ENCODE peak calls at places on chromosome 5, in eight cellular contexts. X is A549, V is stomach, K is K562, W is tibial nerve, H is transverse colon, T is sigmoid colon, A is GM12878. D is an unnamed sample.

GRCh38 chr5:34585601-34586104 is 70.5 kb upstream of the RAI14 start:
- DNase-seq in X (peak), K (no peak), T (no peak), A (no peak), V (peak), W (no peak), H (no peak), D (no peak)

GRCh38 chr5:167296056-167296455 is 995.4 kb upstream of the WWC1 start:
- DNase-seq in K (no peak), H (no peak), T (no peak), V (no peak), X (no peak), A (no peak), W (no peak), D (no peak)

GRCh38 chr5:618450-618849 is 6.3 kb downstream of the CEP72 start:
- DNase-seq in X (no peak), W (no peak), H (no peak), A (no peak), T (peak), V (no peak), K (no peak), D (peak)

GRCh38 chr5:113367586-113367985 is 67.2 kb downstream of the TSSK1B start:
- DNase-seq in K (no peak), W (no peak), T (no peak), A (no peak), H (no peak), X (no peak), V (no peak), D (no peak)

GRCh38 chr5:77267496-77267895 is 57.0 kb downstream of the PDE8B start:
- DNase-seq in K (no peak), T (no peak), A (no peak), W (no peak), V (no peak), X (no peak), H (no peak), D (no peak)

GRCh38 chr5:56246769-56247168 is 13.6 kb upstream of the ANKRD55 start:
- DNase-seq in K (no peak), T (no peak), A (no peak), X (no peak), W (no peak), H (no peak), V (no peak), D (no peak)

GRCh38 chr5:36679609-36680008 is 73.2 kb downstream of the SLC1A3 start:
- DNase-seq in W (no peak), H (no peak), K (no peak), T (no peak), V (no peak), A (no peak), X (no peak), D (no peak)

GRCh38 chr5:36305571-36306326 is 4.0 kb upstream of the RANBP3L start:
- DNase-seq in H (peak), X (peak), T (peak), W (no peak), A (no peak), K (no peak), V (peak), D (peak)

GRCh38 chr5:172802013-172802584 is 31.1 kb upstream of the DUSP1 start:
- DNase-seq in X (no peak), K (peak), H (no peak), V (no peak), A (no peak), T (no peak), W (no peak), D (no peak)

GRCh38 chr5:83265318-83265717 is 188.0 kb downstream of the XRCC4 start:
- DNase-seq in H (no peak), T (no peak), A (no peak), X (peak), V (peak), W (no peak), K (no peak), D (no peak)

GRCh38 chr5:88058625-88059024 is 210.0 kb downstream of the TMEM161B start:
- DNase-seq in K (no peak), W (no peak), H (no peak), A (no peak), T (no peak), X (no peak), V (no peak), D (no peak)

GRCh38 chr5:36928947-36929346 is 52.4 kb downstream of the NIPBL start:
- DNase-seq in T (no peak), X (no peak), H (no peak), W (no peak), V (no peak), K (no peak), A (no peak), D (no peak)

GRCh38 chr5:429453-430188 is 13.4 kb upstream of the EXOC3 start:
- DNase-seq in H (peak), T (peak), W (no peak), A (no peak), K (peak), X (no peak), V (peak), D (peak)

GRCh38 chr5:10856646-10857332 is 95.8 kb upstream of the DAP start:
- DNase-seq in V (peak), W (no peak), A (no peak), X (peak), T (no peak), H (peak), K (peak), D (peak)

GRCh38 chr5:96823900-96824351 is 16.2 kb upstream of the ERAP1 start:
- DNase-seq in W (no peak), T (no peak), V (no peak), K (no peak), X (peak), H (no peak), A (no peak), D (no peak)

GRCh38 chr5:175893466-175893865 is 22.1 kb downstream of the CPLX2 start:
- DNase-seq in A (no peak), H (no peak), T (peak), W (no peak), K (no peak), X (no peak), V (no peak), D (no peak)

GRCh38 chr5:132019857-132020555 is 8.5 kb upstream of the ACSL6 start:
- DNase-seq in X (no peak), W (no peak), H (peak), A (peak), V (peak), K (no peak), T (no peak), D (no peak)

GRCh38 chr5:127723571-127723970 is 20.4 kb downstream of the CCDC192 start:
- DNase-seq in V (no peak), T (no peak), A (no peak), H (no peak), K (no peak), W (peak), X (peak), D (no peak)

GRCh38 chr5:150243590-150243989 is 46.0 kb downstream of the CAMK2A start:
- DNase-seq in W (no peak), T (no peak), A (no peak), H (no peak), V (no peak), K (no peak), X (no peak), D (no peak)

GRCh38 chr5:165325201-165325600 is 1819.8 kb downstream of the MAT2B start:
- DNase-seq in H (no peak), X (no peak), T (no peak), A (no peak), K (no peak), W (no peak), V (no peak), D (no peak)

GRCh38 chr5:160619381-160619780 is 197.7 kb downstream of the PTTG1 start:
- DNase-seq in H (no peak), A (no peak), T (no peak), X (no peak), K (no peak), V (no peak), W (no peak), D (no peak)
- TF ChIP-seq EP300 in H (no peak), A (no peak), T (no peak), X (no peak), K (no peak), V (no peak), W (no peak), D (no peak)

GRCh38 chr5:20683241-20683940 is 695.4 kb upstream of the CDH18 start:
- DNase-seq in A (no peak), W (no peak), K (no peak), X (no peak), H (no peak), V (no peak), T (no peak), D (no peak)

GRCh38 chr5:20678386-20678785 is 690.4 kb upstream of the CDH18 start:
- DNase-seq in V (no peak), T (no peak), H (no peak), A (no peak), X (no peak), W (no peak), K (no peak), D (no peak)

GRCh38 chr5:20680718-20681302 is 692.8 kb upstream of the CDH18 start:
- DNase-seq in X (no peak), K (no peak), A (no peak), T (no peak), W (no peak), H (no peak), V (no peak), D (no peak)

DNA sequence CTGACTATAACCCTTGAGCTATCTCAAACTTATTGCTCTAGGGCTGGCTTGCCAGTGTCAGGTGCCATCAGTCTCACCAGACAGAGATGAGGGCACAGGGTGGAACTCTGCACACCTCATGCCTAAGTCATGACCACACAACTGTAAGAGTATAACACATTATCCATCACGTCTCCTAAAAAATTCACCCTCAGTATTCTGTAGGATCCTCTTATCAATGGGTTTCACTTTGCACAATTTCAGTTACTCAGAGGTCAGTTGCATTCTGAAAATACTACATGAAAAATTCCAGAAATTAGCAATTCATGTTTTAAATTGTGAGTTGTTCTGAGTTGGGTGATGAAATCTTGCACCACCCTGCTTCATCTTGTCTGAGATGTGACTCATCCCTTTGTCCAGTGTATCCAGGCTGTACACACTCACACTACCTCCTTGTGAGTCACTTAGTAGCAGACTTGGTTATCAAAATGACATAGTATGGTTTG is 690.9 kb upstream of the CDH18 start:
- DNase-seq in W (no peak), T (no peak), H (no peak), V (no peak), X (peak), A (no peak), K (no peak), D (no peak)
- TF ChIP-seq EP300 in W (no peak), T (no peak), H (no peak), V (no peak), X (no peak), A (no peak), K (no peak), D (no peak)

GRCh38 chr5:141828162-141828561 is 50.0 kb downstream of the PCDH1 start:
- DNase-seq in H (no peak), X (no peak), K (no peak), A (no peak), T (no peak), V (no peak), W (no peak), D (no peak)

GRCh38 chr5:141826674-141827073 is 51.5 kb downstream of the PCDH1 start:
- DNase-seq in H (no peak), V (no peak), W (no peak), K (no peak), X (no peak), A (no peak), T (no peak), D (no peak)

GRCh38 chr5:141824717-141825116 is 53.5 kb downstream of the PCDH1 start:
- DNase-seq in T (no peak), K (no peak), V (no peak), X (no peak), H (no peak), A (no peak), W (no peak), D (no peak)

GRCh38 chr5:141825241-141825671 is 53.0 kb downstream of the PCDH1 start:
- DNase-seq in K (no peak), T (no peak), H (no peak), X (no peak), W (no peak), V (no peak), A (no peak), D (no peak)

GRCh38 chr5:141825836-141826560 is 52.2 kb downstream of the PCDH1 start:
- DNase-seq in X (peak), V (no peak), A (no peak), W (no peak), T (no peak), H (no peak), K (peak), D (no peak)
- TF ChIP-seq EP300 in X (no peak), V (no peak), A (no peak), W (no peak), T (no peak), H (no peak), K (no peak), D (no peak)

GRCh38 chr5:6576861-6577501 is 55.9 kb downstream of the NSUN2 start:
- DNase-seq in A (peak), W (no peak), V (no peak), T (no peak), K (peak), H (no peak), X (peak), D (no peak)
- TF ChIP-seq EP300 in A (no peak), W (no peak), V (no peak), T (no peak), K (no peak), H (no peak), X (no peak), D (no peak)

GRCh38 chr5:154401931-154402330 is 43.9 kb upstream of the SAP30L start:
- DNase-seq in T (no peak), W (no peak), H (no peak), V (no peak), X (no peak), K (no peak), A (no peak), D (no peak)

GRCh38 chr5:154400678-154401077 is 45.1 kb upstream of the SAP30L start:
- DNase-seq in T (no peak), W (no peak), A (no peak), K (no peak), X (no peak), V (no peak), H (no peak), D (no peak)

GRCh38 chr5:154402611-154403010 is 43.2 kb upstream of the SAP30L start:
- DNase-seq in W (no peak), X (no peak), H (no peak), A (no peak), K (no peak), T (no peak), V (no peak), D (no peak)

GRCh38 chr5:154403234-154403633 is 42.6 kb upstream of the SAP30L start:
- DNase-seq in W (no peak), V (no peak), K (no peak), H (no peak), A (no peak), T (no peak), X (no peak), D (peak)

DNA sequence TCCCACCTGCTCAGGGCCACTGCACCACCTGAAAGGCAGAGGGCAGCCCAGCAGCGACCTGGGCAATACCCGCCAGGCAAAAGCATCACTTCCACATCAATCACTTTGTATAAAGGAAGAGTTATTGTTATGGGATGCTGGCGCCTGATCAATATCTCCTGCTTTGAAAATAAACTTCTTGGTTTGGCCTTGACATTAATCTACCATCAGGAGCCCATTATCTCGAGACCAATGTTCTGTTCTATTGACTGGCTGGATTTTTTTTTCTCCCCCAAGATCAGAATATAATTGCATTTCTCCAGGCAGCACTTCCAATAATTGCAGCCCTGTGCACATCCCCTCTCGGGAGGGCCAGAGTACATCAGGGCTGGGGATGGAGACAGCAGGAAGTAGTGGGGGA is 44.4 kb upstream of the SAP30L start:
- DNase-seq in X (no peak), H (no peak), V (no peak), K (no peak), A (no peak), W (no peak), T (no peak), D (no peak)
- TF ChIP-seq EP300 in X (no peak), H (no peak), V (no peak), K (no peak), A (no peak), W (no peak), T (no peak), D (no peak)

DNA sequence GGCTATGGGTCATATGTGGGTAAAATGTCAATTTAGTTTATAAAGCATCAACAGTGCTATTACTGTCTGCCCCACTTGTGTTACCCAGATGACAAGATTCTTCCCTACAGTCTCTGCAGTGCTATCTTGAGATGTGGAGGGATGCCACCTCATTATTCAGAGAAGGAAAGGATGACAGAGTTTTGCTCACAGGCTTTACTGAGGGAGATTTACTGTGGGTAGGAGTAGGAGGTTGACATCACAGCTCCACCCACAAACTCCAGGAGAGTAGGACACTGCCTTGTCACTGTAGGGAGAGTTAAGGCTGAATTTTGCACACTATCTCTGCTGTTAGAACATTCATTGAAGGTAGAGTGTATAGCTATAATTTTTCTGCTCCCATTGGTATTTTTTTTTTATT is 359.2 kb downstream of the HTR1A start:
- DNase-seq in H (no peak), A (no peak), W (no peak), X (no peak), K (no peak), T (no peak), V (no peak), D (no peak)
- TF ChIP-seq EP300 in H (no peak), A (no peak), W (no peak), X (no peak), K (no peak), T (no peak), V (no peak), D (no peak)

GRCh38 chr5:142784405-142784955 is 14.3 kb downstream of the ARHGAP26 start:
- DNase-seq in K (no peak), X (no peak), A (no peak), W (no peak), H (no peak), T (no peak), V (no peak), D (no peak)

GRCh38 chr5:142792012-142792864 is 22.1 kb downstream of the ARHGAP26 start:
- DNase-seq in T (no peak), K (no peak), X (no peak), W (no peak), V (no peak), A (no peak), H (no peak), D (no peak)

GRCh38 chr5:142785211-142785610 is 15.0 kb downstream of the ARHGAP26 start:
- DNase-seq in W (no peak), A (no peak), H (no peak), T (no peak), X (no peak), K (no peak), V (no peak), D (no peak)

GRCh38 chr5:142792865-142793232 is 22.7 kb downstream of the ARHGAP26 start:
- DNase-seq in T (no peak), H (no peak), K (no peak), W (no peak), X (no peak), A (no peak), V (no peak), D (no peak)

GRCh38 chr5:142789206-142789605 is 19.0 kb downstream of the ARHGAP26 start:
- DNase-seq in K (no peak), V (no peak), X (no peak), H (no peak), T (no peak), W (no peak), A (no peak), D (no peak)
- TF ChIP-seq EP300 in K (no peak), V (no peak), X (no peak), H (no peak), T (no peak), W (no peak), A (no peak), D (no peak)

GRCh38 chr5:75707911-75708509 is 9.2 kb downstream of the POC5 start:
- DNase-seq in W (no peak), A (no peak), H (no peak), X (peak), V (no peak), T (no peak), K (no peak), D (no peak)

GRCh38 chr5:75712091-75712490 is 5.1 kb downstream of the POC5 start:
- DNase-seq in X (no peak), A (no peak), W (no peak), V (no peak), T (no peak), K (no peak), H (no peak), D (no peak)

GRCh38 chr5:75706775-75707174 is 10.5 kb downstream of the POC5 start:
- DNase-seq in T (no peak), K (peak), X (no peak), A (no peak), W (no peak), V (no peak), H (no peak), D (no peak)

GRCh38 chr5:75710630-75711029 is 6.6 kb downstream of the POC5 start:
- DNase-seq in V (no peak), X (no peak), K (no peak), A (no peak), W (no peak), H (no peak), T (no peak), D (no peak)
- TF ChIP-seq EP300 in V (no peak), X (no peak), K (no peak), A (no peak), W (no peak), H (no peak), T (no peak), D (no peak)

D was measured in ovary.